ENCODE peak calls at places on chromosome 4, in five cellular contexts. One of them, this sample, is unnamed.

GRCh38 chr4:140789752-140790151 is 33.6 kb upstream of the TBC1D9 start:
- DNase-seq in foreskin keratinocyte: peak; percentile 89
- DNase-seq in endothelial cell of umbilical vein: no peak
- DNase-seq in fibroblast of lung: peak; percentile 79
- DNase-seq in CD8-positive, alpha-beta memory T cell: no peak
- DNase-seq in this sample: no peak

GRCh38 chr4:152643153-152644035 is 36.4 kb downstream of the TMEM154 start:
- DNase-seq in foreskin keratinocyte: no peak
- DNase-seq in endothelial cell of umbilical vein: no peak
- DNase-seq in CD8-positive, alpha-beta memory T cell: no peak
- DNase-seq in fibroblast of lung: no peak
- DNase-seq in this sample: peak; percentile 46

GRCh38 chr4:6107114-6107791 is 89.0 kb upstream of the C4orf50 start:
- DNase-seq in CD8-positive, alpha-beta memory T cell: no peak
- DNase-seq in foreskin keratinocyte: no peak
- DNase-seq in endothelial cell of umbilical vein: no peak
- DNase-seq in fibroblast of lung: no peak
- DNase-seq in this sample: no peak

GRCh38 chr4:158895797-158896442 is 127.1 kb downstream of the FNIP2 start:
- DNase-seq in foreskin keratinocyte: no peak
- DNase-seq in fibroblast of lung: peak; percentile 30
- DNase-seq in endothelial cell of umbilical vein: peak; percentile 44
- DNase-seq in CD8-positive, alpha-beta memory T cell: peak; percentile 46
- DNase-seq in this sample: no peak

GRCh38 chr4:42492977-42493376 is 95.7 kb downstream of the SHISA3 start:
- DNase-seq in endothelial cell of umbilical vein: no peak
- DNase-seq in CD8-positive, alpha-beta memory T cell: no peak
- DNase-seq in fibroblast of lung: no peak
- DNase-seq in foreskin keratinocyte: no peak
- DNase-seq in this sample: no peak

GRCh38 chr4:182555997-182556418 is 312.8 kb downstream of the TENM3 start:
- DNase-seq in foreskin keratinocyte: peak; percentile 47
- DNase-seq in fibroblast of lung: peak; percentile 84
- DNase-seq in endothelial cell of umbilical vein: no peak
- DNase-seq in CD8-positive, alpha-beta memory T cell: no peak
- DNase-seq in this sample: peak; percentile 80

GRCh38 chr4:36471903-36472302 is 190.5 kb downstream of the DTHD1 start:
- DNase-seq in CD8-positive, alpha-beta memory T cell: no peak
- DNase-seq in foreskin keratinocyte: no peak
- DNase-seq in fibroblast of lung: no peak
- DNase-seq in endothelial cell of umbilical vein: no peak
- DNase-seq in this sample: no peak

GRCh38 chr4:76233967-76234678 is 17.4 kb upstream of the FAM47E start:
- DNase-seq in fibroblast of lung: no peak
- DNase-seq in CD8-positive, alpha-beta memory T cell: no peak
- DNase-seq in endothelial cell of umbilical vein: no peak
- DNase-seq in foreskin keratinocyte: no peak
- DNase-seq in this sample: no peak

GRCh38 chr4:65943076-65943475 is 272.8 kb upstream of the EPHA5 start:
- DNase-seq in endothelial cell of umbilical vein: peak; percentile 56
- DNase-seq in foreskin keratinocyte: peak; percentile 47
- DNase-seq in fibroblast of lung: no peak
- DNase-seq in CD8-positive, alpha-beta memory T cell: no peak
- DNase-seq in this sample: peak; percentile 80

GRCh38 chr4:182801626-182802025 is 115.6 kb downstream of the DCTD start:
- DNase-seq in foreskin keratinocyte: no peak
- DNase-seq in CD8-positive, alpha-beta memory T cell: no peak
- DNase-seq in endothelial cell of umbilical vein: no peak
- DNase-seq in fibroblast of lung: no peak
- DNase-seq in this sample: no peak

GRCh38 chr4:170687751-170688150 is 598.0 kb upstream of the AADAT start:
- DNase-seq in fibroblast of lung: no peak
- DNase-seq in CD8-positive, alpha-beta memory T cell: no peak
- DNase-seq in foreskin keratinocyte: no peak
- DNase-seq in endothelial cell of umbilical vein: no peak
- DNase-seq in this sample: no peak

GRCh38 chr4:98657531-98658286 is 702 bp downstream of the TSPAN5 start:
- DNase-seq in endothelial cell of umbilical vein: peak; percentile 83
- DNase-seq in fibroblast of lung: peak; percentile 75
- DNase-seq in CD8-positive, alpha-beta memory T cell: peak; percentile 53
- DNase-seq in foreskin keratinocyte: peak; percentile 53
- DNase-seq in this sample: peak; percentile 72

GRCh38 chr4:143411527-143412480 is 75.1 kb downstream of the GAB1 start:
- DNase-seq in fibroblast of lung: peak; percentile 51
- DNase-seq in endothelial cell of umbilical vein: peak; percentile 94
- DNase-seq in CD8-positive, alpha-beta memory T cell: no peak
- DNase-seq in foreskin keratinocyte: no peak
- DNase-seq in this sample: no peak

GRCh38 chr4:86960557-86960959 is 25.7 kb downstream of the AFF1 start:
- DNase-seq in foreskin keratinocyte: no peak
- DNase-seq in fibroblast of lung: peak; percentile 14
- DNase-seq in CD8-positive, alpha-beta memory T cell: no peak
- DNase-seq in endothelial cell of umbilical vein: no peak
- DNase-seq in this sample: peak; percentile 53

GRCh38 chr4:112552668-112553067 is 36.7 kb upstream of the NEUROG2 start:
- DNase-seq in endothelial cell of umbilical vein: no peak
- DNase-seq in CD8-positive, alpha-beta memory T cell: no peak
- DNase-seq in fibroblast of lung: peak; percentile 61
- DNase-seq in foreskin keratinocyte: peak; percentile 24
- DNase-seq in this sample: peak; percentile 20

GRCh38 chr4:118282692-118283091 is 70.1 kb downstream of the PRSS12 start:
- DNase-seq in CD8-positive, alpha-beta memory T cell: no peak
- DNase-seq in fibroblast of lung: peak; percentile 80
- DNase-seq in endothelial cell of umbilical vein: no peak
- DNase-seq in foreskin keratinocyte: peak; percentile 46
- DNase-seq in this sample: no peak

GRCh38 chr4:140309124-140309870 is 64.1 kb upstream of the SCOC start:
- DNase-seq in endothelial cell of umbilical vein: no peak
- DNase-seq in CD8-positive, alpha-beta memory T cell: no peak
- DNase-seq in foreskin keratinocyte: peak; percentile 10
- DNase-seq in fibroblast of lung: peak; percentile 37
- DNase-seq in this sample: no peak

GRCh38 chr4:119011607-119011988 is 122.9 kb downstream of the SYNPO2 start:
- DNase-seq in foreskin keratinocyte: no peak
- DNase-seq in endothelial cell of umbilical vein: no peak
- DNase-seq in fibroblast of lung: no peak
- DNase-seq in CD8-positive, alpha-beta memory T cell: no peak
- DNase-seq in this sample: no peak

GRCh38 chr4:87038837-87039715 is 104.3 kb downstream of the AFF1 start:
- DNase-seq in CD8-positive, alpha-beta memory T cell: no peak
- DNase-seq in foreskin keratinocyte: peak; percentile 78
- DNase-seq in fibroblast of lung: peak; percentile 83
- DNase-seq in endothelial cell of umbilical vein: peak; percentile 88
- DNase-seq in this sample: peak; percentile 88

GRCh38 chr4:124806403-124806802 is 93.9 kb upstream of the ANKRD50 start:
- DNase-seq in CD8-positive, alpha-beta memory T cell: no peak
- DNase-seq in endothelial cell of umbilical vein: no peak
- DNase-seq in foreskin keratinocyte: peak; percentile 73
- DNase-seq in fibroblast of lung: peak; percentile 47
- DNase-seq in this sample: no peak

GRCh38 chr4:1345905-1346780 is 865 bp upstream of the UVSSA start:
- DNase-seq in endothelial cell of umbilical vein: peak; percentile 61
- DNase-seq in fibroblast of lung: peak; percentile 39
- DNase-seq in CD8-positive, alpha-beta memory T cell: peak; percentile 75
- DNase-seq in foreskin keratinocyte: peak; percentile 21
- DNase-seq in this sample: peak; percentile 57

GRCh38 chr4:169314906-169315305 is 44.1 kb upstream of the SH3RF1 start:
- DNase-seq in CD8-positive, alpha-beta memory T cell: no peak
- DNase-seq in fibroblast of lung: peak; percentile 68
- DNase-seq in endothelial cell of umbilical vein: peak; percentile 88
- DNase-seq in foreskin keratinocyte: peak; percentile 87
- DNase-seq in this sample: peak; percentile 58

GRCh38 chr4:25169446-25169845 is 9.2 kb upstream of the SEPSECS start:
- DNase-seq in CD8-positive, alpha-beta memory T cell: no peak
- DNase-seq in foreskin keratinocyte: no peak
- DNase-seq in fibroblast of lung: no peak
- DNase-seq in endothelial cell of umbilical vein: no peak
- DNase-seq in this sample: no peak

GRCh38 chr4:86307432-86307831 is 52.4 kb downstream of the MAPK10 start:
- DNase-seq in CD8-positive, alpha-beta memory T cell: no peak
- DNase-seq in endothelial cell of umbilical vein: peak; percentile 39
- DNase-seq in fibroblast of lung: no peak
- DNase-seq in foreskin keratinocyte: no peak
- DNase-seq in this sample: no peak

GRCh38 chr4:133146574-133147198 is 2.4 kb upstream of the PCDH10 start:
- DNase-seq in CD8-positive, alpha-beta memory T cell: no peak
- DNase-seq in foreskin keratinocyte: no peak
- DNase-seq in fibroblast of lung: peak; percentile 77
- DNase-seq in endothelial cell of umbilical vein: peak; percentile 88
- DNase-seq in this sample: peak; percentile 77

GRCh38 chr4:169621754-169622481 is 1.5 kb downstream of the CLCN3 start:
- DNase-seq in CD8-positive, alpha-beta memory T cell: peak; percentile 64
- DNase-seq in foreskin keratinocyte: no peak
- DNase-seq in fibroblast of lung: peak; percentile 91
- DNase-seq in endothelial cell of umbilical vein: peak; percentile 81
- DNase-seq in this sample: no peak

GRCh38 chr4:36010531-36010930 is 233.8 kb downstream of the ARAP2 start:
- DNase-seq in foreskin keratinocyte: no peak
- DNase-seq in CD8-positive, alpha-beta memory T cell: no peak
- DNase-seq in fibroblast of lung: no peak
- DNase-seq in endothelial cell of umbilical vein: no peak
- DNase-seq in this sample: no peak

GRCh38 chr4:186557486-186557885 is 2.1 kb upstream of the MTNR1A start:
- DNase-seq in foreskin keratinocyte: no peak
- DNase-seq in endothelial cell of umbilical vein: no peak
- DNase-seq in CD8-positive, alpha-beta memory T cell: no peak
- DNase-seq in fibroblast of lung: no peak
- DNase-seq in this sample: no peak

GRCh38 chr4:153733751-153734448 is 25.9 kb downstream of the RNF175 start:
- DNase-seq in endothelial cell of umbilical vein: no peak
- DNase-seq in CD8-positive, alpha-beta memory T cell: no peak
- DNase-seq in fibroblast of lung: no peak
- DNase-seq in foreskin keratinocyte: no peak
- DNase-seq in this sample: no peak
- H3K4me1 ChIP-seq in endothelial cell of umbilical vein: no peaks in the 10 kb centered on the region
- H3K4me1 ChIP-seq in CD8-positive, alpha-beta memory T cell: no peaks in the 10 kb centered on the region
- H3K4me1 ChIP-seq in fibroblast of lung: no peaks in the 10 kb centered on the region
- H3K4me1 ChIP-seq in foreskin keratinocyte: peaks cover 22% of the 10 kb centered on the region
- H3K4me1 ChIP-seq in this sample: no peaks in the 10 kb centered on the region

GRCh38 chr4:184463856-184464255 is 10.5 kb downstream of the IRF2 start:
- DNase-seq in endothelial cell of umbilical vein: no peak
- DNase-seq in fibroblast of lung: no peak
- DNase-seq in CD8-positive, alpha-beta memory T cell: no peak
- DNase-seq in foreskin keratinocyte: no peak
- DNase-seq in this sample: no peak

GRCh38 chr4:184460495-184461285 is 13.7 kb downstream of the IRF2 start:
- DNase-seq in fibroblast of lung: no peak
- DNase-seq in CD8-positive, alpha-beta memory T cell: no peak
- DNase-seq in foreskin keratinocyte: no peak
- DNase-seq in endothelial cell of umbilical vein: no peak
- DNase-seq in this sample: no peak

GRCh38 chr4:184462724-184463123 is 11.6 kb downstream of the IRF2 start:
- DNase-seq in endothelial cell of umbilical vein: no peak
- DNase-seq in fibroblast of lung: no peak
- DNase-seq in CD8-positive, alpha-beta memory T cell: no peak
- DNase-seq in foreskin keratinocyte: no peak
- DNase-seq in this sample: no peak

GRCh38 chr4:184463158-184463557 is 11.2 kb downstream of the IRF2 start:
- DNase-seq in fibroblast of lung: no peak
- DNase-seq in endothelial cell of umbilical vein: no peak
- DNase-seq in foreskin keratinocyte: no peak
- DNase-seq in CD8-positive, alpha-beta memory T cell: no peak
- DNase-seq in this sample: no peak

DNA sequence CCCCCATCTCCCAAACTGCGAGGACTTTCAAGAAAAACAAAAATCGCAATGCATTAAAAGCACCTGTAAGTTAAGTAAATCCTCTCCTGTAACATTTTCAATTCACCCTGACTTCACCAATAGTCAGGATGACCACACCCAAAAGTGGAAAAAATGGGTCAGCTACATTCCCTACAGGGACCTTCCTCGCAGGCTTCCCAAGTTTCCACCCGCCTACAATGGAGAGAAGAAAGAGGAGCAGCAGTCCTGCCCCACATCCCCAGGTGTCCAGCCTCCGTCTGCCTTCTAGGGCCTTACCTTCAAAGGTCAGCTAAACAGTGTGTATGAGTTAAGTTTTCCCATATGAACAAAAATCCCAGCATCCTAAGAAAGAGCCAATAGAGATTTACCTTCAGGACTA is 12.6 kb downstream of the IRF2 start:
- DNase-seq in CD8-positive, alpha-beta memory T cell: no peak
- DNase-seq in fibroblast of lung: no peak
- DNase-seq in foreskin keratinocyte: no peak
- DNase-seq in endothelial cell of umbilical vein: no peak
- DNase-seq in this sample: no peak
- H3K4me1 ChIP-seq in CD8-positive, alpha-beta memory T cell: peaks cover 59% of the 10 kb centered on the region
- H3K4me1 ChIP-seq in fibroblast of lung: peaks cover 9% of the 10 kb centered on the region
- H3K4me1 ChIP-seq in foreskin keratinocyte: peaks cover 14% of the 10 kb centered on the region
- H3K4me1 ChIP-seq in endothelial cell of umbilical vein: peaks cover 19% of the 10 kb centered on the region
- H3K4me1 ChIP-seq in this sample: peaks cover 2% of the 10 kb centered on the region

DNA sequence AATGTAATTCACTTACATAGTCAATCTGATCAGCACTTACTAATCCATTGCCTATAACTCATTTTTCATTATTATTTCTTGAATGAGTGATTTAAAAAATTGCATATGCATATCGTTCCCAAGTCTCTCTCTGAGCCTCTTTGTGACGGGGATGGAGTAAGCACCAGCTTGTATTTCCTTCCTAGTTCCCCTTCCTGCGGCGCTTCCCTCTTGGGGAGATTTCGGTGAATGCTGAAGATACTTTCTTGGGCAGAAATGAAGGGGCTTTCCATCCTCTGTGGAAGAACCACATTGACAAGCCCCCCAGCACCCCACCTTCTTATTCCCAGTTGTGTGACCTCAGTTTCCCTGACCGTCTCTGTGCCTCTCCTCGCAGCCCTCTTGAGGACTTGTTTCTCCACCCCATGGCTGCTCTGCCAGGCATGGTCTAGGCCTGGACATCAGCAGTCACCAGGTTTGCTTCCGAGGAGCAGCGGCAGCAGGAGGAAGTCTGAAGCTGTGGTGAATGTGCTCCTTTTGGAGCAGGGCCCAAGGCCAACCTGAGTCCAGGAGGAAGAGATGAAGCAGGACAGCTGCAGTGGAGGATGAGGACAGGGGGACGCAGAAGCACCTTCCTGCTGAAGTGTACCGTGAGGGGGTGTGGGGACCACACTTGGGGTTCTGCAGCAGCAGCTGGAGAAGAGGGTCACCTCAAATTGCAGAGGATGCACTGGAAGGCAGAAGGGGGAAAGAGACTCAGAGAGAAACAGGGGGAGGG is 124.9 kb downstream of the IRF2 start:
- DNase-seq in fibroblast of lung: no peak
- DNase-seq in endothelial cell of umbilical vein: no peak
- DNase-seq in CD8-positive, alpha-beta memory T cell: no peak
- DNase-seq in foreskin keratinocyte: no peak
- DNase-seq in this sample: no peak
- H3K4me1 ChIP-seq in fibroblast of lung: no peaks in the 10 kb centered on the region
- H3K4me1 ChIP-seq in endothelial cell of umbilical vein: peaks cover 6% of the 10 kb centered on the region
- H3K4me1 ChIP-seq in CD8-positive, alpha-beta memory T cell: peaks cover under 1% of the 10 kb centered on the region
- H3K4me1 ChIP-seq in foreskin keratinocyte: peaks cover 18% of the 10 kb centered on the region
- H3K4me1 ChIP-seq in this sample: peaks cover 30% of the 10 kb centered on the region

GRCh38 chr4:26870576-26871260 is 10.1 kb downstream of the STIM2 start:
- DNase-seq in endothelial cell of umbilical vein: no peak
- DNase-seq in fibroblast of lung: no peak
- DNase-seq in CD8-positive, alpha-beta memory T cell: no peak
- DNase-seq in foreskin keratinocyte: no peak
- DNase-seq in this sample: no peak
- H3K4me1 ChIP-seq in endothelial cell of umbilical vein: peaks cover 5% of the 10 kb centered on the region
- H3K4me1 ChIP-seq in fibroblast of lung: no peaks in the 10 kb centered on the region
- H3K4me1 ChIP-seq in CD8-positive, alpha-beta memory T cell: peaks cover 80% of the 10 kb centered on the region
- H3K4me1 ChIP-seq in foreskin keratinocyte: no peaks in the 10 kb centered on the region
- H3K4me1 ChIP-seq in this sample: peaks cover 38% of the 10 kb centered on the region

GRCh38 chr4:185255868-185256267 is 46.5 kb downstream of the SNX25 start:
- DNase-seq in foreskin keratinocyte: no peak
- DNase-seq in endothelial cell of umbilical vein: no peak
- DNase-seq in CD8-positive, alpha-beta memory T cell: no peak
- DNase-seq in fibroblast of lung: no peak
- DNase-seq in this sample: no peak
- H3K4me1 ChIP-seq in foreskin keratinocyte: peaks cover 12% of the 10 kb centered on the region
- H3K4me1 ChIP-seq in endothelial cell of umbilical vein: peaks cover 2% of the 10 kb centered on the region
- H3K4me1 ChIP-seq in CD8-positive, alpha-beta memory T cell: peaks cover 44% of the 10 kb centered on the region
- H3K4me1 ChIP-seq in fibroblast of lung: peaks cover 5% of the 10 kb centered on the region
- H3K4me1 ChIP-seq in this sample: peaks cover 17% of the 10 kb centered on the region